ENCODE peak calls at places on chromosomes 5 and 9, in five cellular contexts. N is GM13977, O is NCI-H2081, K is epithelial cell of esophagus, E is HEK293T. H is an unnamed sample.

GRCh38 chr9:134407123-134407779 is 81.0 kb downstream of the RXRA start:
- DNase-seq in O (peak), K (peak), E (no peak), N (peak), H (peak)

GRCh38 chr9:68725070-68725469 is 20.0 kb downstream of the PIP5K1B start:
- DNase-seq in O (no peak), E (no peak), K (no peak), N (no peak), H (no peak)

GRCh38 chr5:80192507-80193241 is 63.2 kb downstream of the SERINC5 start:
- DNase-seq in O (no peak), K (no peak), N (no peak), E (no peak), H (no peak)

GRCh38 chr5:181241393-181241975 is 2.2 kb downstream of the RACK1 start:
- DNase-seq in O (no peak), N (no peak), E (no peak), K (peak), H (no peak)

GRCh38 chr5:74521401-74521800 is 119.1 kb downstream of the ENC1 start:
- DNase-seq in E (no peak), N (no peak), K (no peak), O (no peak), H (no peak)

GRCh38 chr9:131661954-131662621 is 77.8 kb downstream of the RAPGEF1 start:
- DNase-seq in K (no peak), E (no peak), N (peak), O (no peak), H (no peak)

GRCh38 chr9:35728041-35728971 is 3.7 kb downstream of the TLN1 start:
- DNase-seq in N (peak), O (no peak), K (peak), E (no peak), H (no peak)

GRCh38 chr5:38497946-38498345 is 58.5 kb downstream of the LIFR start:
- DNase-seq in O (no peak), K (no peak), E (no peak), N (no peak), H (no peak)

GRCh38 chr5:94395468-94395867 is 222.9 kb downstream of the KIAA0825 start:
- DNase-seq in O (no peak), K (no peak), N (no peak), E (no peak), H (no peak)

GRCh38 chr9:2163231-2163885 is 148.2 kb downstream of the SMARCA2 start:
- DNase-seq in E (no peak), K (peak), O (no peak), N (no peak), H (no peak)

GRCh38 chr9:76716270-76716669 is 48.0 kb upstream of the PCA3 start:
- DNase-seq in O (peak), K (peak), E (peak), N (no peak), H (no peak)

GRCh38 chr9:134320195-134320885 is 5.9 kb upstream of the RXRA start:
- DNase-seq in E (no peak), O (no peak), K (no peak), N (no peak), H (no peak)

GRCh38 chr5:124342586-124342985 is 403.9 kb downstream of the ZNF608 start:
- DNase-seq in K (no peak), E (no peak), O (no peak), N (no peak), H (no peak)

GRCh38 chr5:110338336-110339083 is 388.0 kb downstream of the TMEM232 start:
- DNase-seq in K (no peak), N (no peak), O (no peak), E (no peak), H (no peak)

GRCh38 chr9:76684213-76684612 is 80.0 kb upstream of the PCA3 start:
- DNase-seq in K (no peak), N (no peak), O (no peak), E (no peak), H (no peak)

GRCh38 chr9:93304574-93305496 is 120.9 kb downstream of the WNK2 start:
- DNase-seq in N (peak), E (peak), K (peak), O (peak), H (no peak)

GRCh38 chr9:120868676-120869359 is 8.2 kb downstream of the PHF19 start:
- DNase-seq in N (peak), K (peak), O (peak), E (peak), H (peak)

GRCh38 chr5:137566780-137567179 is 67.7 kb upstream of the SPOCK1 start:
- DNase-seq in N (no peak), O (no peak), E (no peak), K (peak), H (no peak)

GRCh38 chr9:127805620-127806019 is 2.9 kb downstream of the FPGS start:
- DNase-seq in N (no peak), E (peak), O (peak), K (peak), H (no peak)

GRCh38 chr9:130938652-130939404 is at the start of gene FIBCD1:
- DNase-seq in O (peak), E (peak), K (peak), N (peak), H (no peak)

GRCh38 chr9:124040935-124041816 is 29.6 kb downstream of the LHX2 start:
- DNase-seq in E (peak), O (peak), N (peak), K (no peak), H (no peak)